ENCODE peak calls at places on chromosomes 12 and 14, in eight cellular contexts. M is IMR-90; G is WERI-Rb-1; Q is psoas muscle; K is left ventricle myocardium inferior; P is A549; V is HepG2; Y is CD8-positive, alpha-beta T cell. D is an unnamed sample. For H3K9me3, the result is how much of the 10 kb centered on the place peaks cover.

GRCh38 chr12:54879579-54879978 is 25.3 kb downstream of the MUCL1 start:
- DNase-seq in M (no peak), G (no peak), Q (no peak), K (no peak), P (no peak), V (no peak), Y (no peak), D (no peak)

GRCh38 chr14:92603309-92604257 is 90.0 kb downstream of the RIN3 start:
- DNase-seq in M (peak), G (no peak), Q (no peak), K (peak), P (no peak), V (no peak), Y (peak), D (peak)

GRCh38 chr12:68291396-68292036 is 38.1 kb upstream of the IL22 start:
- DNase-seq in M (no peak), G (no peak), Q (no peak), K (no peak), P (no peak), V (no peak), Y (no peak), D (no peak)

GRCh38 chr14:90799420-90799819 is 16.8 kb downstream of the TTC7B start:
- DNase-seq in M (no peak), G (no peak), Q (no peak), K (no peak), P (no peak), V (no peak), Y (no peak), D (no peak)

GRCh38 chr12:98515368-98516183 is at the start of gene TMPO:
- DNase-seq in M (peak), G (peak), Q (peak), K (peak), P (peak), V (peak), Y (peak), D (peak)

GRCh38 chr14:90641111-90642010 is 174.9 kb downstream of the TTC7B start:
- DNase-seq in M (peak), G (no peak), Q (no peak), K (no peak), P (no peak), V (no peak), Y (no peak), D (no peak)

GRCh38 chr14:53539489-53540126 is 386.5 kb upstream of the DDHD1 start:
- DNase-seq in M (peak), G (peak), Q (peak), K (peak), P (peak), V (peak), Y (no peak), D (peak)

GRCh38 chr12:63276537-63277365 is 125.8 kb upstream of the AVPR1A start:
- DNase-seq in M (peak), G (peak), Q (no peak), K (no peak), P (no peak), V (peak), Y (no peak), D (no peak)

GRCh38 chr12:45343269-45344051 is 127.6 kb downstream of the ANO6 start:
- DNase-seq in M (peak), G (no peak), Q (no peak), K (peak), P (peak), V (peak), Y (no peak), D (no peak)

GRCh38 chr14:23351681-23352505 is 794 bp downstream of the SLC22A17 start:
- DNase-seq in M (no peak), G (peak), Q (no peak), K (no peak), P (no peak), V (no peak), Y (no peak), D (no peak)
- TF ChIP-seq CTCF in M (peak), G (peak), Q (no peak), K (no peak), P (no peak), V (peak), Y (no peak), D (no peak)

GRCh38 chr14:106790189-106791036 is 1264.0 kb downstream of the TMEM121 start:
- DNase-seq in M (no peak), G (peak), Q (peak), K (peak), P (peak), V (peak), Y (peak), D (peak)

GRCh38 chr14:106789318-106789717 is 1262.9 kb downstream of the TMEM121 start:
- DNase-seq in M (no peak), G (no peak), Q (no peak), K (no peak), P (no peak), V (no peak), Y (no peak), D (no peak)

GRCh38 chr14:106788534-106788933 is 1262.2 kb downstream of the TMEM121 start:
- DNase-seq in M (no peak), G (no peak), Q (no peak), K (no peak), P (no peak), V (no peak), Y (no peak), D (no peak)

GRCh38 chr14:106792543-106792942 is 1266.2 kb downstream of the TMEM121 start:
- DNase-seq in M (no peak), G (no peak), Q (no peak), K (no peak), P (no peak), V (no peak), Y (no peak), D (no peak)

GRCh38 chr14:106786697-106787096 is 1260.3 kb downstream of the TMEM121 start:
- DNase-seq in M (no peak), G (no peak), Q (no peak), K (no peak), P (no peak), V (no peak), Y (no peak), D (no peak)
- H3K9me3 ChIP-seq in M (under half), G (under half), Q (under half), K (under half), P (under half), V (under half), Y (under half), D (under half)

DNA sequence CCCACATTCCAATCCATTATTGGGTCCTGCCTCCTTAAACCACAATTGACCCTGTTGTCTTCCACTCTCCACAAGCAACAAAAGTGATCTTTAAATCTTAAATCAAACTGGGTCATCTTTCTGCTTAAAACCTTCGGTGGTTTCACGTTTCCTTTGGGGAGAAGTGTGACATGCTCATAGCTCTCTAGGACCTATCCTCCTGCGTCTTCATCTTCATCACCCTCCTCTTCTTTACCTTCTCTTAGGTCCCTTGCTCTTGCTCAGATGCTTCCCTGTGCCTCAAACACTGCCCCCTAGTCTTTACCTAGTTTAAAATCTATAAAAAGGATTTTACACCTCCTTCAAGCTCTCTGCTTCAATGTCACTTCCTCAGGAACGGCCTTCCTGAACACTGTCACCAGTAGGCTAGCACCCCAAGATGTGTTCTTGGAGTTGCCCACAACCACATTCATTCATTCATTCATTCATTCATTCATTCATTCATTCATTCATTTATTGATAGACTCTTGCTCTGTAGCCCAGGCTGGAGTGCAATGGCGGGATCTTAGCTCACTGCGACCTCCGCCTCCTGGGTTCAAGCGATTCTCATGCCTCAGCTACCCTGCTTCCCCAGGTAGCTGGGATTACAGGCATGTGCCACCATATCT is 46.8 kb downstream of the GALNT4 start:
- DNase-seq in M (no peak), G (no peak), Q (no peak), K (no peak), P (no peak), V (no peak), Y (no peak), D (no peak)
- TF ChIP-seq CTCF in M (no peak), G (no peak), Q (no peak), K (no peak), P (no peak), V (no peak), Y (no peak), D (no peak)

DNA sequence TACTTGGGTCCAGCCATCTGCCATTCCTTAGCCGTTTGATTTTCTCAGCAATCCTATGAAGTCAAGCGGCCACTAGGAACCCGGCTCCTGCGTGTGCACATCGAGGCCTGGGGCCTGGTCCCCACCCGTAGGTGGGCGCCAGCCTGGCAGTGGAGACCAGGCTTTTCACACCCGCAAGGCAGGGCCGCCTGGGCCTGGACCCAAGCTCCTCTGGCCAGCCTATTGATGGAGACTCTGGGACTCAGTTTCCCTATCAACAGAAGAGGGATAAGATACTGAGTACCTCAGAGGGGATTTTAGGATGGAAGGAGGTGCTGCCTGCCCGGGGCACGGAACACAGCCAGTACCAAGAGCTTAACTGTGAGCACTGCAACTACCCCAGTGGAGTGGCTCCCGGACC is 104.3 kb upstream of the C14orf180 start:
- DNase-seq in M (no peak), G (no peak), Q (no peak), K (no peak), P (no peak), V (no peak), Y (no peak), D (no peak)
- H3K9me3 ChIP-seq in M (under half), G (under half), Q (under half), K (under half), P (under half), V (under half), Y (under half), D (under half)

GRCh38 chr12:128827724-128828123 is 4.0 kb upstream of the SLC15A4 start:
- DNase-seq in M (no peak), G (no peak), Q (no peak), K (no peak), P (no peak), V (no peak), Y (no peak), D (no peak)
- TF ChIP-seq CTCF in M (no peak), G (no peak), Q (no peak), K (no peak), P (no peak), V (no peak), Y (no peak), D (no peak)

GRCh38 chr12:132925597-132926416 is 30.3 kb downstream of the ZNF605 start:
- DNase-seq in M (no peak), G (no peak), Q (no peak), K (no peak), P (no peak), V (no peak), Y (no peak), D (no peak)

GRCh38 chr12:132924356-132924755 is 31.8 kb downstream of the ZNF605 start:
- DNase-seq in M (no peak), G (no peak), Q (no peak), K (no peak), P (no peak), V (no peak), Y (no peak), D (no peak)

GRCh38 chr12:132921685-132922084 is 34.3 kb upstream of the CHFR start:
- DNase-seq in M (no peak), G (peak), Q (no peak), K (no peak), P (no peak), V (no peak), Y (no peak), D (no peak)

GRCh38 chr12:132923356-132923909 is 32.7 kb downstream of the ZNF605 start:
- DNase-seq in M (no peak), G (no peak), Q (no peak), K (no peak), P (no peak), V (no peak), Y (no peak), D (no peak)

DNA sequence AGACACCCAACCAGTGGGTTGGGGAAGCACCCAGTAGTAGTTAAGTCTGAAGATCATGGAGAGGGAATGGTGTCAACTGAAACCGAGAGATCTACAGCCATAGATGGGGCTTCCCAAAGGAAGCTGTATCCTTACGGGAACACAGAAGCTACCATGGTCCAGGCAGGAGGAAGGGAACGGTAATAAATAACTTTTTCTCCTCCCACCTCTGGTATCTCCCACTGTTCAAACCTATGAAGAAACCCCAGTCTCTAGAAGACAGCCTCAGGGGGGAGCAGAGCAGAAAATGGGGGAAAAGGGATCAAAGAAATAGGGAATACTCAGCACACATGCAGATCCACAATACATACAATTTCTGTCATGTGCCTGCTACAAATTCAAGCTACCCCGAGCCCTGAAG is 33.4 kb downstream of the ZNF605 start:
- DNase-seq in M (no peak), G (no peak), Q (no peak), K (no peak), P (no peak), V (no peak), Y (no peak), D (no peak)
- H3K9me3 ChIP-seq in M (half or more), G (half or more), Q (half or more), K (half or more), P (half or more), V (half or more), Y (half or more), D (half or more)

GRCh38 chr14:45526715-45527549 is 273.9 kb upstream of the MIS18BP1 start:
- DNase-seq in M (no peak), G (peak), Q (no peak), K (no peak), P (peak), V (peak), Y (no peak), D (no peak)
- TF ChIP-seq CTCF in M (peak), G (peak), Q (peak), K (peak), P (peak), V (peak), Y (no peak), D (peak)